ENCODE peak calls at places on chromosome 10, in seven cellular contexts. Y, D, S, T, A, M and F are unnamed samples.

GRCh38 chr10:33335800-33336605 is 1.5 kb upstream of the NRP1 start:
- DNase-seq in Y (peak; percentile 81), D (peak; percentile 83), S (no peak), T (peak; percentile 69), A (peak; percentile 85), M (no peak), F (no peak)

GRCh38 chr10:43318978-43319965 is 52.2 kb upstream of the FXYD4 start:
- DNase-seq in Y (no peak), D (no peak), S (no peak), T (no peak), A (no peak), M (no peak), F (no peak)

GRCh38 chr10:3786295-3786981 is 1.4 kb upstream of the KLF6 start:
- DNase-seq in Y (peak; percentile 62), D (peak; percentile 50), S (peak; percentile 71), T (peak; percentile 51), A (no peak), M (no peak), F (no peak)

GRCh38 chr10:52308251-52309031 is 5.6 kb upstream of the DKK1 start:
- DNase-seq in Y (peak; percentile 85), D (peak; percentile 35), S (no peak), T (peak; percentile 40), A (peak; percentile 66), M (no peak), F (no peak)

GRCh38 chr10:24476913-24477312 is 246.8 kb downstream of the ARHGAP21 start:
- DNase-seq in Y (no peak), D (no peak), S (no peak), T (no peak), A (no peak), M (no peak), F (no peak)

GRCh38 chr10:102767428-102768160 is 23.8 kb downstream of the WBP1L start:
- DNase-seq in Y (no peak), D (no peak), S (no peak), T (no peak), A (no peak), M (no peak), F (no peak)

GRCh38 chr10:116771101-116771705 is 28.8 kb upstream of the HSPA12A start:
- DNase-seq in Y (peak; percentile 87), D (peak; percentile 50), S (no peak), T (peak; percentile 32), A (peak; percentile 66), M (no peak), F (peak; percentile 95)

GRCh38 chr10:126459032-126459831 is 71.0 kb upstream of the ADAM12 start:
- DNase-seq in Y (peak; percentile 96), D (no peak), S (no peak), T (no peak), A (no peak), M (no peak), F (no peak)

GRCh38 chr10:109933984-109934565 is 10.8 kb upstream of the XPNPEP1 start:
- DNase-seq in Y (peak; percentile 48), D (no peak), S (no peak), T (no peak), A (no peak), M (peak; percentile 70), F (no peak)

GRCh38 chr10:52312999-52313349 is 1.1 kb upstream of the DKK1 start:
- DNase-seq in Y (peak; percentile 19), D (no peak), S (no peak), T (no peak), A (no peak), M (no peak), F (no peak)

GRCh38 chr10:69734797-69735468 is 66.8 kb upstream of the COL13A1 start:
- DNase-seq in Y (no peak), D (no peak), S (no peak), T (no peak), A (no peak), M (no peak), F (no peak)

GRCh38 chr10:110274072-110274627 is 30.6 kb downstream of the SMNDC1 start:
- DNase-seq in Y (no peak), D (no peak), S (no peak), T (no peak), A (no peak), M (no peak), F (no peak)

GRCh38 chr10:133590226-133590969 is 25.0 kb upstream of the SYCE1 start:
- DNase-seq in Y (no peak), D (no peak), S (no peak), T (no peak), A (no peak), M (no peak), F (no peak)
- H3K9me3 ChIP-seq in Y (no peaks in the 10 kb centered on the region), D (no peaks in the 10 kb centered on the region), S (no peaks in the 10 kb centered on the region), T (no peaks in the 10 kb centered on the region), A (peaks cover 2% of the 10 kb centered on the region), M (no peaks in the 10 kb centered on the region), F (no peaks in the 10 kb centered on the region)

GRCh38 chr10:59033622-59034021 is 142.8 kb upstream of the PHYHIPL start:
- DNase-seq in Y (no peak), D (no peak), S (no peak), T (no peak), A (no peak), M (no peak), F (no peak)

GRCh38 chr10:59037018-59037389 is 139.4 kb upstream of the PHYHIPL start:
- DNase-seq in Y (no peak), D (no peak), S (no peak), T (no peak), A (no peak), M (no peak), F (no peak)

GRCh38 chr10:59037506-59037905 is 138.9 kb upstream of the PHYHIPL start:
- DNase-seq in Y (no peak), D (no peak), S (no peak), T (no peak), A (no peak), M (no peak), F (no peak)

DNA sequence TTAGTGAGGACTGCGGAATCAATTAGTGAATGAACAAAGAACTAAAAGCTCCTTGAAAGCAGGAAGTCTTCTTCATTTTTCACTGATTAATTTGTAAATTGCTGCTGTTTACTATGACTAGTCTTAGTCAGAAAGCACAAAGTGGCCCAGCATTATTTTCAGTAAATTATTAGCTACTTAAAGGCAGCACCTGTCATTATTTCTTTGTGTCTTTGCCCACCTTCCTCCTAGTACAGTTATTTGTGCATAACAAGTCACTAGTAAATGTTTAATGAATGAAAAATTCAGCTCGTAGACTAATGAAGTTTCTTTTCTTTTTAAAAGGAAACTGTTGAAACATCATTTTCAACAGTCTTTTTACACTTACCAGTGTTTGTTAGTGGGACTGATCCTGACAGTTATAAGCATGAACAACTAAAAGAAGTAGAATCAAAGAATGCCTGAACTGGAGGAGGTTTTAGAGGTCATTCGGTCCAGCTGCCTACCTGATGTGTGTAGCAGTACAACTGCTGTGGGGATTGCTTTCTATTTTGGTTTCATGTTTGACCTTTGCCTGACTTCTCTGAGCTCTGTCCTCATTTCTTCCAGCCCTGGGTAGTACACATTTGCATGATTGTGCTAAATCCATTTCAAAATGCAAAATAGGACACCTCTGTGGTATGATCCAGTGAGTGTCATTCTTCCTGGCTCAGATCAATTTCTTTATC is 140.0 kb upstream of the PHYHIPL start:
- DNase-seq in Y (no peak), D (no peak), S (no peak), T (no peak), A (no peak), M (no peak), F (no peak)
- H3K4me3 ChIP-seq in Y (no peak overlapping the region), D (no peak overlapping the region), S (no peak overlapping the region), T (no peak overlapping the region), A (no peak overlapping the region), M (no peak overlapping the region), F (no peak overlapping the region)

DNA sequence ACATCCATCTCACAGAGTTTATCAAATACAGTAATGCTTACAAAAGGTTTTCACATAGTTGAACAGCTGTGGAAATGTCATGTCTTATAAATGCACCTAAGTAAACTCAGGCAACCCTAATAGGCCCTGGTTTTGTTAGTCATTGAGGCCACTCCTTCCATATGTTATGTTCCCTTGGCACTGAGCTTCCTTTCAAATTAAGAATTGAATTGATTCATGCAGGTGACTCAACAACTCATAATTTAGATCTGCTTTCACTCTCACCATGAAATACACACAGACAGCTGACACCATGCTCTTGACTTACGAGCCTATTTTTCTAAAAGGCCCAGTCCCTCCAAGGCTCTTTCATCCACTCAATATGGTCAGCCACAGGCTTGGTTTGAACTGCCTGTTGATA is 476.9 kb downstream of the KCNMA1 start:
- DNase-seq in Y (peak; percentile 89), D (peak; percentile 34), S (no peak), T (no peak), A (no peak), M (no peak), F (no peak)
- H3K9me3 ChIP-seq in Y (no peaks in the 10 kb centered on the region), D (no peaks in the 10 kb centered on the region), S (no peaks in the 10 kb centered on the region), T (no peaks in the 10 kb centered on the region), A (no peaks in the 10 kb centered on the region), M (no peaks in the 10 kb centered on the region), F (no peaks in the 10 kb centered on the region)

DNA sequence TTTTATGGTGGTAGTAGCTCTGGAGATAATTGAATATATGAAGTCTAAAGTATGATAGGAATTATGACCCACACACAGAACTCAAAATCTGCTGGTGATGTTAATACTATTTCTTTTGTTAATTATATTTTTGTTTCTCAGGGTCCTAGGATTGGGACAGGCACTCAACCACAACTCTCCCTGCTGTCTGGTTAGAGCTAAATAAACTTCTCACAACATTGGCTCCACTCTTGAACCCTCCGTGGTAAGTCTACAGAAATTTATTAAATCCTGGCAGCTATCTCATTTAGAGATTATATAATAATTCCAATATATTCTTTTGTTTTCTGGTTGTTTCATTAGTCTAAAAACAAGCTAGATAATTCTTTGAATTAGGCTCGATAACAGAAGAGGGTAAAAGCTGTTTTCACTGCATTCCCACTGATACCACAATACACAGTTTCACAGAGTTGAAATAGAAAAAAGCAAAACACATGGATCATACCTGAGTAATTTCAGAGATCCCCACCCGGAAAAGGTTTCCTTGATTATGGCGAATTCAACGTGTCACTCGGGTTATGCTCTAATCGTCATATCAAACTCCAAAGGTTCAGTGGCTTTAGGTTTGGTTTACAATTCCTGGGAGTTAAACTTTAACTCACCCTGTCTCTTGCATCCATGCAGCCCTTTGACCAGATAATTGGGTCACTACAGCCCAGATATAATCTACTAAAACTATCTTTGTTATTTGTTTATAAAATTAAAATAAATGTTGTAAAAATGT is at the start of gene A1CF:
- DNase-seq in Y (no peak), D (peak; percentile 69), S (no peak), T (peak; percentile 25), A (no peak), M (no peak), F (no peak)
- H3K4me3 ChIP-seq in Y (no peak within 1 kb of the TSS), D (peak within 1 kb of the TSS; percentile 21), S (no peak within 1 kb of the TSS), T (peak within 1 kb of the TSS; percentile 28), A (no peak within 1 kb of the TSS), M (no peak within 1 kb of the TSS), F (no peak within 1 kb of the TSS)

GRCh38 chr10:10207538-10207937 is 810.1 kb upstream of the CELF2 start:
- DNase-seq in Y (no peak), D (no peak), S (no peak), T (no peak), A (no peak), M (no peak), F (no peak)
- H3K9me3 ChIP-seq in Y (no peaks in the 10 kb centered on the region), D (no peaks in the 10 kb centered on the region), S (peaks cover 9% of the 10 kb centered on the region), T (peaks cover 12% of the 10 kb centered on the region), A (no peaks in the 10 kb centered on the region), M (peaks cover 12% of the 10 kb centered on the region), F (peaks cover 4% of the 10 kb centered on the region)

DNA sequence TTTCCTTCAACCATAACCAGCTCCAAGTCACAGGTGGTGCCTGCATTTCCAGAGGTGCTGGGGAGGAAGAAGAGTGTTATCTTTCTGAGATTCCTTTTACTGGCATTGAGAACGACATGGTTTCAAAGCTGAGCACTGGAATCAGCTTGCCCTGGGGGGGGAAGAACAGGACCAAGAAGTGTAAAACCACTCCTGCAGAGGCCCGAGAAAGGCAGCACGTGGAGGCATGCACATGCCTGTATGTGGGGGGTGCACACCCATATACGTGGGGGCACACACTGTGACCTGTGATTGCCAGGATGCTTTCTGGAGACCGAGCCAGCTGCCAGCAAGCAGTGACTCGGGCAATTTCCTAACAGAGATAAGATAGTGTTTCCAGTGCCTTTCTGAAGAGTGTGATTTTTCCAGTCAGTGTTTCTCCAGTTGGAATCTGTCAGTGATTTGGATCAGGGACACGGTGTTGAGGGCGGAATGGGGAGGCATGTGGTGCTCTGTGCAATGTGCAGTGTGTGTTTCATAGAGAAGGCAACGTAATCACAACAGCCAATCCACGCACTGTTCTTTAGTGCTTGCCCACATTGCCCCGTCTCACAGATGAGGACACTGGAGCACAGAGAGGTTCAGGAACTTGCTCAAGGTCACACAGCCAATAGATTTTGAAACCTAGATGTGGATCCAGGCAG is 4.2 kb downstream of the LRRC27 start:
- DNase-seq in Y (no peak), D (no peak), S (no peak), T (no peak), A (no peak), M (no peak), F (no peak)
- H3K4me3 ChIP-seq in Y (no peak overlapping the region), D (no peak overlapping the region), S (no peak overlapping the region), T (no peak overlapping the region), A (no peak overlapping the region), M (no peak overlapping the region), F (no peak overlapping the region)